ENCODE peak calls at places on chromosomes 3 and 15, in four cellular contexts. S is H9, V is neuronal stem cell, N is trophoblast cell. E is an unnamed sample.

GRCh38 chr3:40720863-40721262 is 196.1 kb downstream of the ZNF621 start:
- DNase-seq in S (no peak), V (no peak), N (no peak), E (no peak)

GRCh38 chr3:167973046-167973445 is 122.7 kb downstream of the GOLIM4 start:
- DNase-seq in S (no peak), V (no peak), N (no peak), E (no peak)

GRCh38 chr3:123147754-123148535 is 53.8 kb upstream of the SEC22A start:
- DNase-seq in S (no peak), V (no peak), N (no peak), E (no peak)

GRCh38 chr3:17070560-17070959 is 185.8 kb downstream of the PLCL2 start:
- DNase-seq in S (peak), V (no peak), N (peak), E (peak)

GRCh38 chr3:129577925-129578742 is 28.3 kb downstream of the PLXND1 start:
- DNase-seq in S (no peak), V (no peak), N (no peak), E (no peak)

GRCh38 chr3:184908859-184909258 is 96.9 kb downstream of the VPS8 start:
- DNase-seq in S (peak), V (no peak), N (no peak), E (no peak)

GRCh38 chr3:124092811-124093210 is 100.9 kb upstream of the ROPN1 start:
- DNase-seq in S (no peak), V (no peak), N (no peak), E (peak)

GRCh38 chr3:58306662-58307286 is 454 bp downstream of the HTD2 start:
- DNase-seq in S (peak), V (no peak), N (peak), E (peak)

GRCh38 chr3:52087728-52088127 is 31.4 kb upstream of the DUSP7 start:
- DNase-seq in S (no peak), V (no peak), N (no peak), E (no peak)

GRCh38 chr15:100333236-100333635 is 8.5 kb downstream of the ADAMTS17 start:
- DNase-seq in S (no peak), V (no peak), N (no peak), E (no peak)

GRCh38 chr3:125398952-125399351 is 23.8 kb upstream of the ZNF148 start:
- DNase-seq in S (peak), V (no peak), N (no peak), E (no peak)

GRCh38 chr15:78415284-78415683 is 22.7 kb upstream of the IREB2 start:
- DNase-seq in S (no peak), V (no peak), N (no peak), E (no peak)

GRCh38 chr15:48548376-48548775 is 97.1 kb downstream of the FBN1 start:
- DNase-seq in S (no peak), V (no peak), N (no peak), E (no peak)

GRCh38 chr15:68646156-68646555 is 67.4 kb downstream of the CORO2B start:
- DNase-seq in S (no peak), V (no peak), N (no peak), E (no peak)

GRCh38 chr15:89556413-89557262 is 18.6 kb upstream of the TICRR start:
- DNase-seq in S (peak), V (peak), N (peak), E (peak)

GRCh38 chr15:87728998-87729397 is 527.5 kb downstream of the NTRK3 start:
- DNase-seq in S (no peak), V (no peak), N (no peak), E (no peak)

GRCh38 chr15:35713733-35714132 is 167.8 kb upstream of the DPH6 start:
- DNase-seq in S (no peak), V (no peak), N (peak), E (peak)

GRCh38 chr15:41921167-41921566 is 27.3 kb upstream of the SPTBN5 start:
- DNase-seq in S (no peak), V (no peak), N (no peak), E (peak)

GRCh38 chr3:133490468-133491351 is 82.8 kb upstream of the CDV3 start:
- DNase-seq in S (no peak), V (no peak), N (no peak), E (no peak)

GRCh38 chr15:20280933-20281463 is 260.6 kb downstream of the GOLGA6L6 start:
- DNase-seq in S (no peak), V (no peak), N (no peak), E (no peak)

GRCh38 chr3:15161113-15161512 is 44.9 kb upstream of the CAPN7 start:
- DNase-seq in S (no peak), V (no peak), N (no peak), E (peak)

GRCh38 chr15:76866716-76867321 is 38.3 kb downstream of the SCAPER start:
- DNase-seq in S (no peak), V (peak), N (peak), E (peak)

GRCh38 chr3:104992618-104993017 is 374.1 kb upstream of the ALCAM start:
- DNase-seq in S (no peak), V (no peak), N (no peak), E (no peak)

GRCh38 chr3:183269345-183269744 is 16.3 kb downstream of the B3GNT5 start:
- DNase-seq in S (no peak), V (no peak), N (no peak), E (no peak)

GRCh38 chr15:33132722-33133345 is 61.7 kb downstream of the FMN1 start:
- DNase-seq in S (peak), V (peak), N (peak), E (peak)

GRCh38 chr15:68598171-68599152 is 19.7 kb downstream of the CORO2B start:
- DNase-seq in S (no peak), V (no peak), N (no peak), E (no peak)

GRCh38 chr15:71334874-71335273 is 219.6 kb downstream of the THSD4 start:
- DNase-seq in S (no peak), V (no peak), N (no peak), E (peak)

GRCh38 chr3:157495846-157496245 is 7.4 kb downstream of the VEPH1 start:
- DNase-seq in S (no peak), V (no peak), N (no peak), E (no peak)

GRCh38 chr3:157491136-157491535 is 12.1 kb downstream of the VEPH1 start:
- DNase-seq in S (no peak), V (no peak), N (no peak), E (no peak)

GRCh38 chr3:157498374-157498773 is 4.8 kb downstream of the VEPH1 start:
- DNase-seq in S (no peak), V (no peak), N (no peak), E (no peak)

GRCh38 chr3:157493627-157494550 is 9.3 kb downstream of the VEPH1 start:
- DNase-seq in S (no peak), V (no peak), N (no peak), E (peak)

DNA sequence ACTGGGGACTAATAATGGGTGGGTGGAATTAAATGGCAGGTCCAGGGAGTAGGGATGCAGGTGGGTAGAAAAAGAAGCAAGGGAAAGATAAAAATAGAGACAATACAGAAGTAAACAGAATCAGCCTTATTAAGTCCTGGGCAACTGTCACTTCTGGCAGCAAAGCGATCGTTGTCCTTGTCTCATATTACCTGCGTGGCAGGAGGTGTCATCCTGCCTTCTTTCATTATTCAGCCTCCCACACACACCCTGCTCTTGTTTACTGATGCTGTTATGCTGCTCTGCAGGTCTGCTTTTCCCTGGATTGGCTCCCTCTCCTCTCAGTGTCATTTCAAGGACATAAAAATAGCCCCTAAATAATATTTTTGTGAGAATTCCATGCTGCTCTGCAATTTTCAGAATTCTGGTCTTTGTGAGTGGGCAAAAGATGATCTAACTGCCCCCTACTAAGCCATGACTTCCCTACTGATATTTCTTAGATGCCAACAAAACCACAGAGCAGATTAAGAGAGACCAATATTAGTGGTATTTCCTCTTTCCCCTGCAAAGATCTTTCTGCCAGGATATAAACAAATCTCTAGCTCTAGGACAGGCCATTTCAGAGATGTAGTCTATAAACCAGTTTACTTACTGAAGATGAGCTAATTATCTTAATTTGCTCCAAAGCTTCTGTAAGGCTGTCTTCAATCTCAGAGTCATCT is 8.5 kb downstream of the VEPH1 start:
- DNase-seq in S (no peak), V (no peak), N (no peak), E (peak)
- H2BK5ac ChIP-seq in S (no peak), V (no peak), N (no peak), E (peak)

GRCh38 chr3:99536555-99537314 is 101.7 kb upstream of the COL8A1 start:
- DNase-seq in S (no peak), V (no peak), N (peak), E (peak)
- H4K91ac ChIP-seq in S (no peak), V (no peak), N (no peak), E (no peak)

GRCh38 chr15:24861014-24861690 is 93.6 kb upstream of the SNRPN start:
- DNase-seq in S (no peak), V (no peak), N (no peak), E (peak)

GRCh38 chr15:24865300-24865699 is 89.5 kb upstream of the SNRPN start:
- DNase-seq in S (no peak), V (no peak), N (no peak), E (peak)

GRCh38 chr15:24857777-24858176 is 97.0 kb upstream of the SNRPN start:
- DNase-seq in S (peak), V (no peak), N (no peak), E (peak)

GRCh38 chr15:24858737-24859601 is 95.8 kb upstream of the SNRPN start:
- DNase-seq in S (peak), V (peak), N (no peak), E (peak)

GRCh38 chr15:24862726-24863521 is 91.9 kb upstream of the SNRPN start:
- DNase-seq in S (no peak), V (no peak), N (no peak), E (peak)
- H2BK5ac ChIP-seq in S (no peak), V (no peak), N (no peak), E (peak)

GRCh38 chr3:46811615-46812236 is 51.5 kb downstream of the MYL3 start:
- DNase-seq in S (peak), V (peak), N (peak), E (no peak)
- H4K91ac ChIP-seq in S (no peak), V (no peak), N (peak), E (no peak)